ENCODE peak calls at places on chromosomes 4 and X, in four cellular contexts. N is astrocyte of the spinal cord, K is mesothelial cell of epicardium, B is neural crest cell. Z is an unnamed sample.

GRCh38 chr4:72430988-72431387 is 138.0 kb downstream of the ADAMTS3 start:
- DNase-seq in B (no peak), K (no peak), N (no peak), Z (no peak)

GRCh38 chr4:114384629-114385028 is 214.0 kb upstream of the UGT8 start:
- DNase-seq in B (no peak), N (peak), K (no peak), Z (peak)

GRCh38 chrX:120697053-120697452 is 67.2 kb upstream of the C1GALT1C1 start:
- DNase-seq in N (no peak), B (no peak), K (no peak), Z (no peak)

GRCh38 chr4:168667936-168668335 is 171.1 kb downstream of the PALLD start:
- DNase-seq in B (no peak), N (no peak), K (no peak), Z (no peak)

GRCh38 chr4:137384476-137384875 is 147.8 kb downstream of the PCDH18 start:
- DNase-seq in K (no peak), N (no peak), B (no peak), Z (no peak)

GRCh38 chrX:56802921-56803848 is 74.1 kb downstream of the NBDY start:
- DNase-seq in B (peak), K (no peak), N (peak), Z (peak)

GRCh38 chrX:32045149-32045548 is 973.3 kb upstream of the FTHL17 start:
- DNase-seq in B (no peak), K (no peak), N (no peak), Z (no peak)

GRCh38 chr4:147830987-147831386 is 99.1 kb downstream of the ARHGAP10 start:
- DNase-seq in B (no peak), N (peak), K (no peak), Z (peak)

GRCh38 chr4:99518883-99519282 is 8.1 kb downstream of the C4orf17 start:
- DNase-seq in K (no peak), B (no peak), N (no peak), Z (no peak)

GRCh38 chr4:183136880-183137279 is 37.8 kb downstream of the WWC2 start:
- DNase-seq in K (no peak), N (no peak), B (no peak), Z (no peak)

GRCh38 chr4:69830529-69831269 is 29.2 kb downstream of the SULT1E1 start:
- DNase-seq in N (peak), B (no peak), K (no peak), Z (peak)

GRCh38 chr4:962231-963208 is 10.8 kb downstream of the DGKQ start:
- DNase-seq in B (no peak), K (no peak), N (no peak), Z (no peak)

GRCh38 chr4:127856485-127857447 is 23.9 kb upstream of the PLK4 start:
- DNase-seq in K (no peak), N (peak), B (no peak), Z (peak)

GRCh38 chr4:43682551-43682950 is 766.1 kb downstream of the KCTD8 start:
- DNase-seq in N (no peak), B (no peak), K (no peak), Z (no peak)

GRCh38 chr4:184074989-184075388 is 142.7 kb downstream of the ENPP6 start:
- DNase-seq in K (no peak), N (no peak), B (no peak), Z (no peak)

GRCh38 chr4:6771229-6771671 is 11.3 kb upstream of the KIAA0232 start:
- DNase-seq in B (no peak), N (no peak), K (no peak), Z (peak)

GRCh38 chr4:57071340-57071739 is 38.8 kb downstream of the IGFBP7 start:
- DNase-seq in K (no peak), N (no peak), B (no peak), Z (peak)

GRCh38 chr4:113524096-113524495 is 237.4 kb downstream of the CAMK2D start:
- DNase-seq in N (no peak), K (no peak), B (no peak), Z (no peak)

GRCh38 chr4:23324291-23324690 is 565.6 kb downstream of the PPARGC1A start:
- DNase-seq in K (no peak), N (peak), B (no peak), Z (peak)

DNA sequence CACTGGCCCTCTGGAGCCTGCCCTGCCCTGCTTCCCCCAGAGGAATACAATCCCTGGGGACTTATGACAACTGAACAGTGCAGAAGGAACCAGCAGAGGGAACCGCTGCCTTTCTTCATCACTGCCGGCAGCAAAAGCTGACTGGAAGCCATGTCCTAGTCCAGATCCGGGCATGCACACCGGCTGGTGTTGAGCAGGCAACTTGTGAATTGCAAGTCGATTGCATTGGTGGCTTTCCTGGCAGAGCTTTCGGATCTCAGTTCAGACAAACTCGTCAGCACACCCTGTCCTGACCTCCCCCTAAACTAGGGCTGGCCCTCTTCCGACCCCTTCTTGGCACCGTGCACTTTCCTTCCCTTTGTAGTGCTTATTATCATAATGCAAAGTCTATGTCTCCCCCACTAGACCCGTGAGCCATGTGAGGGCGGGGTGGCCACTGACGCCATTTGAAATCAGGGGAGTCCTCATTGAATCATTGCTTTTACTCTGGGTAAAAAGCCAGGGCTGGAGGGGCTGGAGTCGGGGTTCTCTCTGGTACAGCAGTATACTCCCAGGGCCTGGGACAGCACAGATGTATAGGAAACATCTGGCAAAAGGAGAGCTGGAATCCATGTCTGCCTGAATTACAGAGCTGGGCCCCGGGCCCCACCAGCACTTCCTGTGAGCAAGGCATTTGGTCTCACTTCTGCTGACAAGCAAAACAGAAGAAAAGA is 1.8 kb downstream of the ARHGAP4 start:
- DNase-seq in N (peak), B (no peak), K (no peak), Z (peak)
- TF ChIP-seq CTCF in N (peak), B (peak), K (no peak), Z (no peak)

GRCh38 chrX:133045986-133046385 is 50.9 kb downstream of the USP26 start:
- DNase-seq in K (no peak), N (peak), B (no peak), Z (no peak)
- TF ChIP-seq CTCF in K (no peak), N (peak), B (peak), Z (peak)

GRCh38 chr4:170198742-170199141 is 109.0 kb upstream of the AADAT start:
- DNase-seq in B (no peak), N (no peak), K (no peak), Z (no peak)
- TF ChIP-seq CTCF in B (peak), N (no peak), K (peak), Z (no peak)

DNA sequence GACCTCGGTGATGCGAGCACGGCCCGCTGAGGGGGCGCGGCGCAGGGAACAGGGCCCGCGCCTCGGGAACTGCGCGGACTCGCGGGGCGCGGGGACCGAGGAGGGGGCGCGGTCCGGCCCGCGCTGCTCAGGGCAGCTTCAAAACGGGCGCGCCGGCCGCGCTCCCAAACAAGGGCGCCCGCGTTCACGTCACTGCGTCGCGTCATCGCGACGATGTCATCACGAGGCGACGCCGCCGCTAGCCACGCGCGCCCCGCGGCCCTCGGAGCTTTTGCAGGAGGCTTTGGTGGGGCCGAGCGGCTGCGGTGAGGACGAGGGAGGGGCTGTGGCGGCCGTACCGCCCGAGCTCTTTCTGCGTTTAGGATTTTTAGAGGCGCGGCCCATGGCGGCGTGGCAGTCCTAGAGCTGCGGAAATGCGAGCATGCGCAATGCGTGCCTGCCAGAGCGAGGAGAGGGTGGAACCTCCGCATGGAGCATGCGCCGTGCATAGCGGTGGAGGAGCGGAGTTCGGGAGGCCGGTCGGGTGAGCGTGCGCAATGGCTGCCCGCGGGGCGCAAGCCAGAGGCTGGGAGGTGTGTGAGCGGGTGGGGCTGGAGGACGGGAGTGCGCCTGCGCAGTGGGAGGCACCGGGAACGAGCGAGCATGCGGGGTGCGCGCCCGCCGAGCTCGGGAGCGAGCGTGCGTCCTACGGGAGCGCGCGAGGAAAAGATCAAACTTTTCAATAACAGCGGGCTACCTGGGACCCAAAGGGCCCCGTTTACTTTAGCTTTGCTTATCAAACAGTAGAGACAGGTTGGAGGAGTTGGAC is at the start of gene PPP2R3B:
- DNase-seq in B (peak), N (peak), K (peak), Z (peak)
- TF ChIP-seq CTCF in B (no peak), N (no peak), K (no peak), Z (no peak)

DNA sequence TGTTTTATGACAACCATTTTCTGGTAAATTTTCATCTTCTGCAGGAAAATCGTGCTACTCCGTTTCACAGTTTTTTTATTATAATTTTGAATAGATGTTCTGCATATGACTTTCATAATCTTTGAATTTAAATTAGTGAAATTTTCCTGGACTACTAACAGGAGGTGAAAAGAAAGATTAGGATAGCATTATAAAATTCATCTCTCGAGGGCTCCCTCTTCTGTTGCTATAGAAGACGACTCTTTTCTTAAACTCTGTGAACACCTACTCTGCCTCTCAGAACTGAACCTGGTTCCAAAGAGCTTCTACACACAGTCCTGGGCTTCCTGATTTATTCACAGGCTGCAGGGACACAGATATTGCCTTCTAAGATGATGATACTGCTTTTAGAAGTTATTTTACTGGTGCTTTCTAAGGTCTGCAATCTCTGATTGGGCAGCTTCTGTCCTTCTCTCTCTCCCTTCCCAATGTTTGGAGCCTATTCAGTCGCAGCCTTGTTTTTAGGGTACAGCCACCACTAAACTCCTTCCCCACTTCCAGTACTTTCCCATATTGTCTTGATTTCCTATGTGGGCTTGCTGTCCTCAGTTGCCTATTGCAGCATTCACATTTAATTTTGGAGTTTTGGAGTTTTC is 10.1 kb upstream of the SAP30 start:
- DNase-seq in K (no peak), B (no peak), N (peak), Z (no peak)
- TF ChIP-seq CTCF in K (no peak), B (peak), N (peak), Z (peak)

DNA sequence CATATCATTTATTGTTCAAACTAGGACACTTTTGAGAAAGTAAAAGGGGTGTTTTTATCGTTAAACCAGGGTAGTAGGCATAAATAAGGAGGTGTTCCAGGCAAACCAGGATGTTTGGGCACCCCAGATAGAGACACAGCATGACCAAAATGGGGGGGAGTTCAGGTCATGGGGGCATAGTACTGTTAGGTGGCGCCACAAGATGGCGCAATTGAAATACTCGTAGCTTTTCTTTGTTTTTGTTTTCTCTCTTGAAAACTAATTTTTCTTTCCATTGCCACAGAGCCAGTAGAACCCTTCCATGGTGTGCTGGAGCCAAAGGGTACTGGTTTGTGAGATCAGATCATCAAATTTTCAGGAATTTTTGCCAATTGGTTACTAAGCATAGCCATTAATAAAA is 283.4 kb downstream of the BCOR start:
- DNase-seq in K (no peak), N (no peak), B (no peak), Z (peak)
- TF ChIP-seq CTCF in K (peak), N (peak), B (peak), Z (peak)

GRCh38 chr4:14596904-14597303 is 405.4 kb upstream of the CPEB2 start:
- DNase-seq in N (no peak), K (no peak), B (no peak), Z (no peak)
- TF ChIP-seq CTCF in N (peak), K (no peak), B (peak), Z (no peak)

DNA sequence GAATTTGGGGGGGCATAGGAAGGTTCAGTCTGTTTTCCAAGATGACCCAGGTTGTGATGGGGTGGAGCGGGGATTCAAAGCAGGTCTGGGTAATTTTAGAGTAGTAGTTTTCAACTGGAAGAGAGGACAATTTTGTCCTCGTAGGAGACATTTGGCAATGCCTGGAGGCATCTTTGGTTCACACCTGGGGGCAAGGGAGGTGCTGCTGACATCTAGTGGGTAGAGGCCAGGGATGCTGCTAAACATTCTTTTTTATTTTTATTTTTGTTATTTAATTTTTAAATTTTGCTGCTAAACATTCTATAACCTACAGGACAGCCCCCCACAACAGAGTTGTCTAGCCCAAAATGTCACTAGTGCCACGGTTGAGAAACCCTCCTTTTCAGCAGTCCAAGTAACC is 1.9 kb downstream of the RAB9A start:
- DNase-seq in N (no peak), K (no peak), B (no peak), Z (no peak)
- TF ChIP-seq CTCF in N (peak), K (no peak), B (no peak), Z (peak)

Z was measured in fibroblast of the aortic adventitia.